ENCODE peak calls at places on chromosomes 2 and 18, in six cellular contexts. One of them, this sample, is unnamed.

GRCh38 chr18:24727685-24728084 is 267.2 kb downstream of the HRH4 start:
- DNase-seq in chondrocyte: no peak
- DNase-seq in EH: no peak
- DNase-seq in GM18507: no peak
- DNase-seq in NCI-H1694 treated with DMSO at 0.1 percent for 48 hours: no peak
- DNase-seq in sciatic nerve: no peak
- DNase-seq in this sample: no peak

GRCh38 chr2:129619471-129619870 is 360.0 kb upstream of the RAB6C start:
- DNase-seq in EH: no peak
- DNase-seq in NCI-H1694 treated with DMSO at 0.1 percent for 48 hours: no peak
- DNase-seq in chondrocyte: no peak
- DNase-seq in sciatic nerve: no peak
- DNase-seq in GM18507: no peak
- DNase-seq in this sample: no peak

GRCh38 chr2:174395284-174395968 is at the start of gene SCRN3:
- DNase-seq in chondrocyte: no peak
- DNase-seq in NCI-H1694 treated with DMSO at 0.1 percent for 48 hours: peak; percentile 67
- DNase-seq in GM18507: peak; percentile 80
- DNase-seq in sciatic nerve: peak; percentile 77
- DNase-seq in EH: peak; percentile 78
- DNase-seq in this sample: peak; percentile 54

GRCh38 chr2:135198481-135198880 is 146.4 kb downstream of the RAB3GAP1 start:
- DNase-seq in EH: no peak
- DNase-seq in GM18507: no peak
- DNase-seq in chondrocyte: no peak
- DNase-seq in NCI-H1694 treated with DMSO at 0.1 percent for 48 hours: no peak
- DNase-seq in sciatic nerve: no peak
- DNase-seq in this sample: no peak

GRCh38 chr2:190695739-190696138 is 46.9 kb downstream of the NAB1 start:
- DNase-seq in sciatic nerve: no peak
- DNase-seq in EH: no peak
- DNase-seq in chondrocyte: no peak
- DNase-seq in NCI-H1694 treated with DMSO at 0.1 percent for 48 hours: no peak
- DNase-seq in GM18507: no peak
- DNase-seq in this sample: no peak

GRCh38 chr18:55592572-55592971 is 4.6 kb upstream of the TCF4 start:
- DNase-seq in sciatic nerve: no peak
- DNase-seq in EH: peak; percentile 64
- DNase-seq in chondrocyte: no peak
- DNase-seq in GM18507: no peak
- DNase-seq in NCI-H1694 treated with DMSO at 0.1 percent for 48 hours: no peak
- DNase-seq in this sample: no peak

GRCh38 chr2:54722641-54723299 is 692 bp upstream of the EML6 start:
- DNase-seq in NCI-H1694 treated with DMSO at 0.1 percent for 48 hours: no peak
- DNase-seq in EH: peak; percentile 50
- DNase-seq in chondrocyte: no peak
- DNase-seq in sciatic nerve: no peak
- DNase-seq in GM18507: no peak
- DNase-seq in this sample: no peak

GRCh38 chr2:24317491-24317920 is 42.8 kb downstream of the ITSN2 start:
- DNase-seq in EH: peak; percentile 18
- DNase-seq in NCI-H1694 treated with DMSO at 0.1 percent for 48 hours: no peak
- DNase-seq in GM18507: no peak
- DNase-seq in chondrocyte: no peak
- DNase-seq in sciatic nerve: no peak
- DNase-seq in this sample: no peak

GRCh38 chr2:133817680-133818566 is 249.7 kb upstream of the NCKAP5 start:
- DNase-seq in EH: peak; percentile 99
- DNase-seq in sciatic nerve: no peak
- DNase-seq in chondrocyte: no peak
- DNase-seq in NCI-H1694 treated with DMSO at 0.1 percent for 48 hours: no peak
- DNase-seq in GM18507: no peak
- DNase-seq in this sample: no peak

GRCh38 chr2:156019341-156019740 is 313.2 kb downstream of the NR4A2 start:
- DNase-seq in GM18507: no peak
- DNase-seq in chondrocyte: no peak
- DNase-seq in NCI-H1694 treated with DMSO at 0.1 percent for 48 hours: no peak
- DNase-seq in sciatic nerve: no peak
- DNase-seq in EH: no peak
- DNase-seq in this sample: no peak

GRCh38 chr2:68438455-68439303 is 28.4 kb downstream of the FBXO48 start:
- DNase-seq in EH: peak; percentile 28
- DNase-seq in chondrocyte: no peak
- DNase-seq in GM18507: no peak
- DNase-seq in sciatic nerve: no peak
- DNase-seq in NCI-H1694 treated with DMSO at 0.1 percent for 48 hours: no peak
- DNase-seq in this sample: no peak

GRCh38 chr18:33560686-33561370 is 17.2 kb upstream of the ASXL3 start:
- DNase-seq in EH: no peak
- DNase-seq in sciatic nerve: no peak
- DNase-seq in NCI-H1694 treated with DMSO at 0.1 percent for 48 hours: no peak
- DNase-seq in chondrocyte: no peak
- DNase-seq in GM18507: no peak
- DNase-seq in this sample: no peak

GRCh38 chr2:68031546-68032160 is 31.2 kb downstream of the C1D start:
- DNase-seq in EH: peak; percentile 77
- DNase-seq in NCI-H1694 treated with DMSO at 0.1 percent for 48 hours: peak; percentile 67
- DNase-seq in sciatic nerve: no peak
- DNase-seq in chondrocyte: no peak
- DNase-seq in GM18507: peak; percentile 37
- DNase-seq in this sample: peak; percentile 14

GRCh38 chr2:10650746-10651145 is 39.0 kb downstream of the NOL10 start:
- DNase-seq in chondrocyte: no peak
- DNase-seq in EH: no peak
- DNase-seq in NCI-H1694 treated with DMSO at 0.1 percent for 48 hours: no peak
- DNase-seq in GM18507: no peak
- DNase-seq in sciatic nerve: no peak
- DNase-seq in this sample: no peak

GRCh38 chr2:16010951-16011620 is 70.7 kb downstream of the MYCN start:
- DNase-seq in NCI-H1694 treated with DMSO at 0.1 percent for 48 hours: no peak
- DNase-seq in GM18507: no peak
- DNase-seq in chondrocyte: no peak
- DNase-seq in EH: no peak
- DNase-seq in sciatic nerve: no peak
- DNase-seq in this sample: no peak

GRCh38 chr2:176817061-176817565 is 395.5 kb upstream of the HNRNPA3 start:
- DNase-seq in NCI-H1694 treated with DMSO at 0.1 percent for 48 hours: peak; percentile 2
- DNase-seq in GM18507: no peak
- DNase-seq in EH: no peak
- DNase-seq in chondrocyte: no peak
- DNase-seq in sciatic nerve: no peak
- DNase-seq in this sample: no peak

GRCh38 chr2:217798743-217799552 is 203.8 kb downstream of the TNS1 start:
- DNase-seq in chondrocyte: no peak
- DNase-seq in sciatic nerve: no peak
- DNase-seq in NCI-H1694 treated with DMSO at 0.1 percent for 48 hours: no peak
- DNase-seq in EH: no peak
- DNase-seq in GM18507: peak; percentile 39
- DNase-seq in this sample: peak; percentile 70

GRCh38 chr18:78429127-78430108 is 550.2 kb upstream of the SALL3 start:
- DNase-seq in EH: no peak
- DNase-seq in sciatic nerve: no peak
- DNase-seq in NCI-H1694 treated with DMSO at 0.1 percent for 48 hours: no peak
- DNase-seq in GM18507: no peak
- DNase-seq in chondrocyte: no peak
- DNase-seq in this sample: no peak

GRCh38 chr2:240954436-240955305 is 43.7 kb upstream of the SNED1 start:
- DNase-seq in EH: no peak
- DNase-seq in sciatic nerve: peak; percentile 22
- DNase-seq in NCI-H1694 treated with DMSO at 0.1 percent for 48 hours: no peak
- DNase-seq in GM18507: no peak
- DNase-seq in chondrocyte: no peak
- DNase-seq in this sample: no peak

GRCh38 chr2:234425923-234426603 is 70.8 kb downstream of the ARL4C start:
- DNase-seq in sciatic nerve: no peak
- DNase-seq in GM18507: no peak
- DNase-seq in EH: no peak
- DNase-seq in chondrocyte: no peak
- DNase-seq in NCI-H1694 treated with DMSO at 0.1 percent for 48 hours: no peak
- DNase-seq in this sample: peak; percentile 48

GRCh38 chr18:27685807-27686412 is 491.0 kb downstream of the CDH2 start:
- DNase-seq in EH: peak; percentile 61
- DNase-seq in sciatic nerve: no peak
- DNase-seq in GM18507: no peak
- DNase-seq in NCI-H1694 treated with DMSO at 0.1 percent for 48 hours: peak; percentile 10
- DNase-seq in chondrocyte: no peak
- DNase-seq in this sample: peak; percentile 31

GRCh38 chr2:2016912-2017311 is 272.6 kb upstream of the PXDN start:
- DNase-seq in chondrocyte: no peak
- DNase-seq in GM18507: no peak
- DNase-seq in sciatic nerve: peak; percentile 3
- DNase-seq in EH: no peak
- DNase-seq in NCI-H1694 treated with DMSO at 0.1 percent for 48 hours: peak; percentile 97
- DNase-seq in this sample: no peak

GRCh38 chr2:118721817-118722551 is 125.5 kb downstream of the EN1 start:
- DNase-seq in EH: no peak
- DNase-seq in NCI-H1694 treated with DMSO at 0.1 percent for 48 hours: no peak
- DNase-seq in sciatic nerve: no peak
- DNase-seq in chondrocyte: no peak
- DNase-seq in GM18507: no peak
- DNase-seq in this sample: no peak

GRCh38 chr2:167756427-167756826 is 491.0 kb downstream of the STK39 start:
- DNase-seq in sciatic nerve: no peak
- DNase-seq in EH: no peak
- DNase-seq in GM18507: no peak
- DNase-seq in chondrocyte: no peak
- DNase-seq in NCI-H1694 treated with DMSO at 0.1 percent for 48 hours: no peak
- DNase-seq in this sample: no peak

GRCh38 chr2:120369250-120369649 is 23.3 kb downstream of the INHBB start:
- DNase-seq in EH: no peak
- DNase-seq in sciatic nerve: no peak
- DNase-seq in GM18507: no peak
- DNase-seq in NCI-H1694 treated with DMSO at 0.1 percent for 48 hours: no peak
- DNase-seq in chondrocyte: no peak
- DNase-seq in this sample: no peak

GRCh38 chr2:190214434-190215194 is 105.0 kb downstream of the HIBCH start:
- DNase-seq in chondrocyte: no peak
- DNase-seq in EH: no peak
- DNase-seq in sciatic nerve: no peak
- DNase-seq in GM18507: no peak
- DNase-seq in NCI-H1694 treated with DMSO at 0.1 percent for 48 hours: no peak
- DNase-seq in this sample: no peak

GRCh38 chr2:201955702-201956141 is 77.9 kb upstream of the FZD7 start:
- DNase-seq in NCI-H1694 treated with DMSO at 0.1 percent for 48 hours: no peak
- DNase-seq in chondrocyte: peak; percentile 51
- DNase-seq in sciatic nerve: no peak
- DNase-seq in EH: peak; percentile 20
- DNase-seq in GM18507: no peak
- DNase-seq in this sample: no peak

GRCh38 chr2:96547203-96547641 is 10.7 kb downstream of the ARID5A start:
- DNase-seq in NCI-H1694 treated with DMSO at 0.1 percent for 48 hours: no peak
- DNase-seq in chondrocyte: peak; percentile 66
- DNase-seq in GM18507: no peak
- DNase-seq in EH: no peak
- DNase-seq in sciatic nerve: no peak
- DNase-seq in this sample: no peak

GRCh38 chr2:133959066-133959465 is 294.8 kb upstream of the MGAT5 start:
- DNase-seq in GM18507: no peak
- DNase-seq in NCI-H1694 treated with DMSO at 0.1 percent for 48 hours: no peak
- DNase-seq in sciatic nerve: no peak
- DNase-seq in chondrocyte: no peak
- DNase-seq in EH: no peak
- DNase-seq in this sample: no peak

GRCh38 chr2:65349863-65350262 is 82.5 kb downstream of the SPRED2 start:
- DNase-seq in chondrocyte: no peak
- DNase-seq in GM18507: no peak
- DNase-seq in sciatic nerve: peak; percentile 81
- DNase-seq in EH: peak; percentile 72
- DNase-seq in NCI-H1694 treated with DMSO at 0.1 percent for 48 hours: peak; percentile 24
- DNase-seq in this sample: no peak